ENCODE peak calls at places on chromosomes 2 and 18, in nine cellular contexts. L, U, Q, V, J, D, O, G and S are unnamed samples.

GRCh38 chr2:56534321-56534720 is 350.5 kb downstream of the CCDC85A start:
- DNase-seq in L (no peak), J (no peak), V (no peak), Q (no peak), U (no peak), O (no peak), D (no peak), G (no peak), S (no peak)

GRCh38 chr2:178819992-178820391 is 12.8 kb upstream of the TTN start:
- DNase-seq in Q (no peak), U (no peak), O (peak), L (no peak), V (peak), D (no peak), J (no peak), G (no peak), S (peak)

GRCh38 chr2:17791121-17791902 is 24.9 kb upstream of the MSGN1 start:
- DNase-seq in V (no peak), U (no peak), D (no peak), J (no peak), O (no peak), L (no peak), Q (no peak), G (no peak), S (peak)

GRCh38 chr18:2545155-2545554 is 26.1 kb downstream of the METTL4 start:
- DNase-seq in D (no peak), O (no peak), Q (no peak), V (no peak), L (no peak), U (no peak), G (no peak), J (no peak), S (no peak)

GRCh38 chr2:45342-46130 is 769 bp downstream of the FAM110C start:
- DNase-seq in L (no peak), G (no peak), D (no peak), J (no peak), V (no peak), Q (peak), O (no peak), U (no peak), S (no peak)

GRCh38 chr2:189783451-189783926 is 650 bp downstream of the ORMDL1 start:
- DNase-seq in L (peak), D (peak), O (no peak), J (no peak), V (no peak), G (no peak), Q (no peak), U (no peak), S (peak)

GRCh38 chr2:192029089-192029488 is 165.6 kb downstream of the TMEFF2 start:
- DNase-seq in L (no peak), O (no peak), G (no peak), Q (peak), D (no peak), U (no peak), J (no peak), V (no peak), S (no peak)

GRCh38 chr2:23411752-23412431 is 26.9 kb downstream of the KLHL29 start:
- DNase-seq in U (no peak), L (no peak), V (no peak), G (no peak), J (no peak), Q (no peak), O (no peak), D (no peak), S (peak)

GRCh38 chr18:48663931-48664847 is 125.4 kb downstream of the CTIF start:
- DNase-seq in U (peak), J (peak), L (peak), V (peak), G (peak), Q (peak), D (peak), O (peak), S (peak)

GRCh38 chr2:229340086-229340760 is 69.1 kb upstream of the PID1 start:
- DNase-seq in O (no peak), J (no peak), Q (no peak), L (no peak), D (no peak), G (no peak), U (no peak), V (no peak), S (peak)

GRCh38 chr2:17000083-17000482 is 334.4 kb upstream of the CYRIA start:
- DNase-seq in O (no peak), J (no peak), V (no peak), L (no peak), D (no peak), G (no peak), U (no peak), Q (no peak), S (no peak)

GRCh38 chr2:70641263-70641784 is 87.7 kb upstream of the TGFA start:
- DNase-seq in D (no peak), L (no peak), Q (no peak), V (no peak), J (no peak), U (no peak), G (no peak), O (no peak), S (no peak)